ENCODE peak calls at places on chromosome 10, in six cellular contexts. R, K, B, O, J and W are unnamed samples.

GRCh38 chr10:3685385-3685784 is 99.6 kb downstream of the KLF6 start:
- DNase-seq in R (no peak), K (no peak), B (no peak), O (no peak), J (no peak), W (no peak)

GRCh38 chr10:128305601-128306345 is 179.6 kb upstream of the MKI67 start:
- DNase-seq in R (no peak), K (no peak), B (no peak), O (no peak), J (no peak), W (no peak)

GRCh38 chr10:102918817-102919236 is 733 bp downstream of the CNNM2 start:
- DNase-seq in R (no peak), K (peak), B (no peak), O (no peak), J (no peak), W (peak)

GRCh38 chr10:75042292-75042974 is 69.0 kb upstream of the SAMD8 start:
- DNase-seq in R (no peak), K (no peak), B (no peak), O (no peak), J (no peak), W (no peak)

GRCh38 chr10:114632869-114633715 is 25.0 kb downstream of the ABLIM1 start:
- DNase-seq in R (no peak), K (peak), B (peak), O (no peak), J (no peak), W (peak)

GRCh38 chr10:132665946-132666732 is 119.8 kb downstream of the NKX6-2 start:
- DNase-seq in R (no peak), K (peak), B (no peak), O (no peak), J (no peak), W (no peak)

GRCh38 chr10:124680675-124681074 is 63.5 kb downstream of the FAM53B start:
- DNase-seq in R (peak), K (no peak), B (no peak), O (no peak), J (no peak), W (no peak)

GRCh38 chr10:121900443-121901174 is 27.2 kb downstream of the ATE1 start:
- DNase-seq in R (no peak), K (peak), B (peak), O (no peak), J (no peak), W (peak)

GRCh38 chr10:63671317-63671937 is 150.2 kb downstream of the REEP3 start:
- DNase-seq in R (no peak), K (no peak), B (no peak), O (no peak), J (no peak), W (no peak)

GRCh38 chr10:31697271-31698168 is 231.1 kb downstream of the ARHGAP12 start:
- DNase-seq in R (peak), K (no peak), B (no peak), O (peak), J (peak), W (no peak)

DNA sequence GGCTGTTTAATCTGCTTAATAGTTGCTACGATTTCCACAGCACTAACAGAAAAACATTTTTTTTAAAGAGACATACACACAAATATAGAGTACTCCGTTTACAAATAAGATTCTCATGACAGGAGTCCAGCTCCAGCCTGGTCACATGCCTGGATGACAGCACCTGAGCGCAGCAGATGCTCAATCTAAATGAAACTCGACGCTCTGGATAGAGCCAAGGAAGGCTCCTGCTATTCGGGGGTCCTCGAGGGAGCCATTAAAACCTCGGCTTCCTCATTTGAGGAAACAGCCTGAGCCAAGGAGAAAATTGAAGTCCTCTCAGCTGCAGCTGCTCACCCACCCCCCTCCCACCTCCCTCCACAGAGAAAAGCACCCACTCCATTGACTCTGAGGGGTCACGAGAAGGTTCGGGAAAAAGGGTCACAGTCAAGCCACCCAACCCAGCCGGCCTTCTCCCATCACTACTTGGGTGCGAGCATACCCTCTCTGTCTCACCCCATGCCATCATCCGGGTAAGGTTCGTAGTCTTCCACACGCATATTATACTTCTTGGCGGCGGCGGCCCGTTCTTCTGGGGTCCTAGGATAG is 692 bp downstream of the NDUFB8 start:
- DNase-seq in R (no peak), K (peak), B (no peak), O (no peak), J (no peak), W (peak)
- TF ChIP-seq POLR2A in R (no peak), K (no peak), B (no peak), O (no peak), J (no peak), W (no peak)

GRCh38 chr10:69123306-69123746 is 652 bp upstream of the VPS26A start:
- DNase-seq in R (no peak), K (peak), B (peak), O (no peak), J (peak), W (no peak)
- TF ChIP-seq POLR2A in R (no peak), K (no peak), B (no peak), O (no peak), J (no peak), W (no peak)

GRCh38 chr10:62377026-62377415 is 2.9 kb downstream of the ZNF365 start:
- DNase-seq in R (no peak), K (no peak), B (no peak), O (no peak), J (no peak), W (no peak)

GRCh38 chr10:62373639-62373994 is 552 bp upstream of the ZNF365 start:
- DNase-seq in R (no peak), K (no peak), B (no peak), O (no peak), J (no peak), W (no peak)

GRCh38 chr10:62376064-62377025 is 2.2 kb downstream of the ZNF365 start:
- DNase-seq in R (no peak), K (no peak), B (no peak), O (no peak), J (no peak), W (no peak)

GRCh38 chr10:62374862-62375710 is 917 bp downstream of the ZNF365 start:
- DNase-seq in R (no peak), K (no peak), B (no peak), O (no peak), J (no peak), W (no peak)

GRCh38 chr10:62373995-62374861 is at the start of gene ZNF365:
- DNase-seq in R (no peak), K (no peak), B (peak), O (peak), J (no peak), W (no peak)
- TF ChIP-seq POLR2A in R (no peak), K (no peak), B (no peak), O (no peak), J (no peak), W (no peak)

GRCh38 chr10:78971094-78971682 is 97.6 kb upstream of the ZMIZ1 start:
- DNase-seq in R (no peak), K (no peak), B (no peak), O (no peak), J (no peak), W (no peak)

GRCh38 chr10:78972160-78972946 is 96.4 kb upstream of the ZMIZ1 start:
- DNase-seq in R (peak), K (peak), B (peak), O (peak), J (peak), W (peak)

GRCh38 chr10:78973901-78974408 is 94.8 kb upstream of the ZMIZ1 start:
- DNase-seq in R (peak), K (peak), B (peak), O (peak), J (no peak), W (peak)

GRCh38 chr10:78974409-78975317 is 94.1 kb upstream of the ZMIZ1 start:
- DNase-seq in R (peak), K (peak), B (peak), O (peak), J (peak), W (peak)

GRCh38 chr10:78972947-78973900 is 95.5 kb upstream of the ZMIZ1 start:
- DNase-seq in R (peak), K (peak), B (peak), O (peak), J (peak), W (peak)
- TF ChIP-seq POLR2A in R (no peak), K (peak), B (no peak), O (no peak), J (no peak), W (peak)

DNA sequence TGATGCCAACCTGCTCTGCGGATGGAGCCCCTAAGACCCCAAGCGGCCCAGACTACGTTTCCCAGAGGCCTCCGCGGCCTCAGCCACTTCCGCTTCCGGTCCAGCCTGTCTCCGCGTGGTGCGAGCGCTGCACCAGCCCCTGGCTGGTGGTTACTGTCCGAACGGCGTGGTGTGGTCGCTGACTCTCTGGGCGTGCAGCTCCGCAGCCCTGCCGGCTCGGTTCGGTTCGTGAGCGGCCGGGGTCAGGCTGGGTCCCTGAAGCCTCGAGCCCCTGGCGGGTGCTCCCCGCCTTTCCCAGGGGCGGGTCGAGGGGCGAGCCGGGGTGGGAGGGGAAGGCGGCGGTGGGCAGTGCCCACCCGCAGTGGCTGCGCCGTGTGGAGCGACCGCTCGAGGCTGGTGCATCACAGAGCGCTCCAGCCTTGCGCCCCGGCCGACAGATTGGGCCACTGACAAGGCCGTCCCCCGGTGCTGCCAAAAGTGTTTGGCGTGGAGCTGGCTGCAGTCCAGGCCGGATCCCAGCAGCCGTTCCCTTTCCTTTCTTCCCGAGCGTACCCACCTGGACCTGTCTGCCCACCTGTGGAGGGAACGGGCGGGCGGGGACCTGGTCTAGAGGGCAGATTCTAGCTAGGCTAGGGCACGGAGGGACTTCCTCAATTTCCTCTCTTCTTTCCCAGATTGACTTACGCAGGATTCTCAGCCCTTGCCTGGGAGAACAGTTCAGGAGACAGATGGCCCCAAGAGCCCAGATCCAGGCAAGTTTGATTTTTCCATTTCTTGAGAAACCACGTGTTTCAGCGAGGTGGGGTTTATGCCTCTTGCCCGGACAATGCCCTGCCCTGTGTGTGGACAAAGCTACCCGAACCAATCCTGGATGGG is at the start of gene ZNF485:
- DNase-seq in R (peak), K (peak), B (peak), O (peak), J (peak), W (peak)
- TF ChIP-seq POLR2A in R (peak), K (peak), B (peak), O (no peak), J (no peak), W (peak)

GRCh38 chr10:89414879-89415821 is 782 bp downstream of the IFIT5 start:
- DNase-seq in R (peak), K (no peak), B (no peak), O (peak), J (peak), W (peak)
- TF ChIP-seq POLR2A in R (no peak), K (no peak), B (no peak), O (no peak), J (no peak), W (no peak)

GRCh38 chr10:77374189-77374656 is 263.4 kb downstream of the KCNMA1 start:
- DNase-seq in R (no peak), K (no peak), B (no peak), O (no peak), J (no peak), W (no peak)

GRCh38 chr10:77378950-77379349 is 258.7 kb downstream of the KCNMA1 start:
- DNase-seq in R (no peak), K (no peak), B (no peak), O (no peak), J (no peak), W (no peak)

GRCh38 chr10:77377678-77378352 is 259.8 kb downstream of the KCNMA1 start:
- DNase-seq in R (no peak), K (peak), B (no peak), O (no peak), J (no peak), W (no peak)

GRCh38 chr10:77380723-77381122 is 256.9 kb downstream of the KCNMA1 start:
- DNase-seq in R (no peak), K (no peak), B (no peak), O (no peak), J (no peak), W (no peak)

GRCh38 chr10:77377034-77377433 is 260.6 kb downstream of the KCNMA1 start:
- DNase-seq in R (no peak), K (no peak), B (no peak), O (no peak), J (no peak), W (no peak)
- TF ChIP-seq POLR2A in R (no peak), K (no peak), B (no peak), O (no peak), J (no peak), W (no peak)

GRCh38 chr10:46060706-46061105 is 14.6 kb upstream of the MSMB start:
- DNase-seq in R (no peak), K (no peak), B (no peak), O (no peak), J (no peak), W (no peak)
- TF ChIP-seq POLR2A in R (no peak), K (no peak), B (no peak), O (no peak), J (no peak), W (no peak)

GRCh38 chr10:29412452-29413004 is 123.7 kb downstream of the LYZL1 start:
- DNase-seq in R (no peak), K (peak), B (no peak), O (no peak), J (no peak), W (peak)

GRCh38 chr10:29408847-29409240 is 120.0 kb downstream of the LYZL1 start:
- DNase-seq in R (no peak), K (peak), B (no peak), O (no peak), J (no peak), W (no peak)

GRCh38 chr10:29411666-29412335 is 122.9 kb downstream of the LYZL1 start:
- DNase-seq in R (no peak), K (peak), B (no peak), O (no peak), J (no peak), W (peak)

GRCh38 chr10:29407280-29407858 is 118.5 kb downstream of the LYZL1 start:
- DNase-seq in R (no peak), K (peak), B (no peak), O (no peak), J (no peak), W (peak)

DNA sequence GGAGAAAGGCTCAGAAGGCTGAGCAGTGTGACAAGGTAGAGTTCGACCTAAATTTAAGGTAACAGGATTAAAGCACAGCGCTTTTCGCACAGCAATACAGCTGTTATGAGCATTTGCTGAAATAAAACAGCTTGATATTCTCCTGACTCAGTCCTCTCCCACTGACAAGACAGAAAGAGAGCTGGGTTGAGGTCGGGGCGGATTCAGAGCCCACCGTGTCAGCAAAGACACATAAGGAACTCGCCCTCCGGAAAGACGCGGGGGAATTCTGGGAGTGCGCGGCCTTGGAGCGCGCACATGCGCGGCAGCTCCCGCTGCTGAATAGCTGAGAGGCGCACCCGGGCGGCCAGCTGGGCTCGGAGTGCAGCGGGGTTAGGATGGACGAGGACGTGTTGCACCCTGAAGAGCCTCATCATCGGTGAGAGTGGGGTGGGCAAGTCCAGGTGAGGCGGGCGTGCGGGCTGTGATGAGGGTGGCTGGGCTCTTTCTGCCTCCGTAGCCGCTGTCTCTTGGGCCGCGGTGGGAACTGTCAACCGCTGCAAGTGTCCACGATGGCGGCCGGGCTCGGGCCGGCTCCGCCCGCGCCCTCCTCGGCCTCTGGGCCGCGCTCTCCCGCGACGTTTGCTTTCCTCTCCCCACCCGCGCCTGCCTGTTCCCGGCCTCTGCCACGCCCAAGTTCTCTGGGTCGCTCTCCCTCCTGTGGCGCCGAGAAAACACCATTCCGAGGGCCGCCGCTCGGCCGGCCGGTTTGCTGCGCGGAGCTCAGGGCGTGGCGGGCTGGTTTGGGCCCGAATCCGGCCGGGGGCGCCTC is 120.6 kb downstream of the LYZL1 start:
- DNase-seq in R (peak), K (peak), B (peak), O (peak), J (peak), W (peak)
- TF ChIP-seq POLR2A in R (peak), K (peak), B (peak), O (no peak), J (peak), W (peak)

GRCh38 chr10:91409069-91409868 is 875 bp upstream of the HECTD2 start:
- DNase-seq in R (peak), K (peak), B (no peak), O (peak), J (peak), W (peak)
- TF ChIP-seq POLR2A in R (peak), K (no peak), B (peak), O (peak), J (peak), W (peak)